ENCODE peak calls at places on chromosomes 12 and 14, in six cellular contexts. One of them, this sample, is unnamed.

GRCh38 chr14:68193970-68194634 is 374.5 kb downstream of the RAD51B start:
- DNase-seq in neural crest cell: no peak
- DNase-seq in esophagus muscularis mucosa: no peak
- DNase-seq in PC-9: no peak
- DNase-seq in HEK293T: no peak
- DNase-seq in HS-5: no peak
- DNase-seq in this sample: no peak

GRCh38 chr12:121465921-121466799 is 66.2 kb downstream of the RNF34 start:
- DNase-seq in neural crest cell: peak
- DNase-seq in esophagus muscularis mucosa: no peak
- DNase-seq in PC-9: peak
- DNase-seq in HEK293T: peak
- DNase-seq in HS-5: no peak
- DNase-seq in this sample: no peak

GRCh38 chr12:2578191-2578590 is 216.6 kb upstream of the FKBP4 start:
- DNase-seq in neural crest cell: no peak
- DNase-seq in esophagus muscularis mucosa: no peak
- DNase-seq in PC-9: no peak
- DNase-seq in HEK293T: no peak
- DNase-seq in HS-5: no peak
- DNase-seq in this sample: no peak

GRCh38 chr12:108562348-108563134 is at the start of gene ISCU:
- DNase-seq in neural crest cell: peak
- DNase-seq in esophagus muscularis mucosa: peak
- DNase-seq in PC-9: peak
- DNase-seq in HEK293T: peak
- DNase-seq in HS-5: peak
- DNase-seq in this sample: peak

GRCh38 chr14:21860172-21860571 is 186.6 kb upstream of the OR4E1 start:
- DNase-seq in neural crest cell: no peak
- DNase-seq in esophagus muscularis mucosa: no peak
- DNase-seq in PC-9: no peak
- DNase-seq in HEK293T: peak
- DNase-seq in HS-5: no peak
- DNase-seq in this sample: no peak

GRCh38 chr12:56431850-56432249 is 17.4 kb downstream of the TIMELESS start:
- DNase-seq in neural crest cell: no peak
- DNase-seq in esophagus muscularis mucosa: no peak
- DNase-seq in PC-9: no peak
- DNase-seq in HEK293T: no peak
- DNase-seq in HS-5: no peak
- DNase-seq in this sample: no peak

GRCh38 chr14:50344831-50345563 is 32.9 kb downstream of the DMAC2L start:
- DNase-seq in neural crest cell: no peak
- DNase-seq in esophagus muscularis mucosa: no peak
- DNase-seq in PC-9: no peak
- DNase-seq in HEK293T: no peak
- DNase-seq in HS-5: no peak
- DNase-seq in this sample: no peak

GRCh38 chr14:91872011-91872476 is 4.7 kb upstream of the TC2N start:
- DNase-seq in neural crest cell: no peak
- DNase-seq in esophagus muscularis mucosa: no peak
- DNase-seq in PC-9: no peak
- DNase-seq in HEK293T: no peak
- DNase-seq in HS-5: no peak
- DNase-seq in this sample: no peak

GRCh38 chr12:29505078-29505477 is 7.6 kb upstream of the OVCH1 start:
- DNase-seq in neural crest cell: no peak
- DNase-seq in esophagus muscularis mucosa: no peak
- DNase-seq in PC-9: no peak
- DNase-seq in HEK293T: no peak
- DNase-seq in HS-5: no peak
- DNase-seq in this sample: no peak

GRCh38 chr12:93957870-93958269 is 190.5 kb upstream of the PLXNC1 start:
- DNase-seq in neural crest cell: no peak
- DNase-seq in esophagus muscularis mucosa: no peak
- DNase-seq in PC-9: no peak
- DNase-seq in HEK293T: no peak
- DNase-seq in HS-5: no peak
- DNase-seq in this sample: no peak

GRCh38 chr14:61573321-61573720 is 122.0 kb upstream of the HIF1A start:
- DNase-seq in neural crest cell: no peak
- DNase-seq in esophagus muscularis mucosa: no peak
- DNase-seq in PC-9: no peak
- DNase-seq in HEK293T: no peak
- DNase-seq in HS-5: no peak
- DNase-seq in this sample: no peak

GRCh38 chr12:58443273-58443980 is 476.9 kb downstream of the LRIG3 start:
- DNase-seq in neural crest cell: no peak
- DNase-seq in esophagus muscularis mucosa: no peak
- DNase-seq in PC-9: peak
- DNase-seq in HEK293T: peak
- DNase-seq in HS-5: no peak
- DNase-seq in this sample: no peak

GRCh38 chr14:66228267-66228970 is 257.8 kb upstream of the CCDC196 start:
- DNase-seq in neural crest cell: no peak
- DNase-seq in esophagus muscularis mucosa: no peak
- DNase-seq in PC-9: peak
- DNase-seq in HEK293T: no peak
- DNase-seq in HS-5: peak
- DNase-seq in this sample: no peak

GRCh38 chr14:93132472-93133065 is 16.8 kb upstream of the ITPK1 start:
- DNase-seq in neural crest cell: peak
- DNase-seq in esophagus muscularis mucosa: no peak
- DNase-seq in PC-9: no peak
- DNase-seq in HEK293T: peak
- DNase-seq in HS-5: no peak
- DNase-seq in this sample: no peak

GRCh38 chr12:76340680-76341435 is 7.4 kb downstream of the BBS10 start:
- DNase-seq in neural crest cell: no peak
- DNase-seq in esophagus muscularis mucosa: no peak
- DNase-seq in PC-9: no peak
- DNase-seq in HEK293T: no peak
- DNase-seq in HS-5: no peak
- DNase-seq in this sample: no peak

GRCh38 chr14:94494085-94494484 is 15.2 kb downstream of the SERPINA12 start:
- DNase-seq in neural crest cell: no peak
- DNase-seq in esophagus muscularis mucosa: no peak
- DNase-seq in PC-9: no peak
- DNase-seq in HEK293T: no peak
- DNase-seq in HS-5: no peak
- DNase-seq in this sample: no peak

GRCh38 chr12:118356809-118357326 is 15.8 kb downstream of the TAOK3 start:
- DNase-seq in neural crest cell: no peak
- DNase-seq in esophagus muscularis mucosa: no peak
- DNase-seq in PC-9: no peak
- DNase-seq in HEK293T: no peak
- DNase-seq in HS-5: peak
- DNase-seq in this sample: peak

GRCh38 chr12:6724409-6724797 is 557 bp downstream of the COPS7A start:
- DNase-seq in neural crest cell: no peak
- DNase-seq in esophagus muscularis mucosa: no peak
- DNase-seq in PC-9: peak
- DNase-seq in HEK293T: peak
- DNase-seq in HS-5: peak
- DNase-seq in this sample: peak

GRCh38 chr14:23123419-23123818 is 4.4 kb upstream of the CEBPE start:
- DNase-seq in neural crest cell: no peak
- DNase-seq in esophagus muscularis mucosa: no peak
- DNase-seq in PC-9: no peak
- DNase-seq in HEK293T: no peak
- DNase-seq in HS-5: no peak
- DNase-seq in this sample: no peak

This sample was measured in GM04503.